ENCODE peak calls at places on chromosomes 7 and 10, in five cellular contexts. P is adrenal gland, S is AG04450, V is IMR-90, R is pancreas. M is an unnamed sample.

GRCh38 chr7:73547841-73548240 is 9.6 kb downstream of the BCL7B start:
- DNase-seq in R (no peak), V (no peak), S (no peak), P (no peak), M (no peak)

GRCh38 chr7:159281573-159281972 is 136.9 kb upstream of the VIPR2 start:
- DNase-seq in R (no peak), V (no peak), P (no peak), S (no peak), M (no peak)

GRCh38 chr7:33511735-33512134 is 382.4 kb downstream of the BBS9 start:
- DNase-seq in P (no peak), R (no peak), S (no peak), V (no peak), M (no peak)

GRCh38 chr10:130190065-130190736 is 54.0 kb downstream of the GLRX3 start:
- DNase-seq in V (peak; percentile 75), R (peak; percentile 99), S (peak; percentile 51), P (peak; percentile 92), M (peak; percentile 82)

GRCh38 chr10:86960003-86960862 is 1.8 kb downstream of the SNCG start:
- DNase-seq in V (peak; percentile 65), S (no peak), R (peak; percentile 63), P (peak; percentile 78), M (peak; percentile 57)

GRCh38 chr10:624605-625334 is 64.7 kb downstream of the DIP2C start:
- DNase-seq in V (peak; percentile 85), R (peak; percentile 77), S (peak; percentile 57), P (peak; percentile 92), M (peak; percentile 88)

GRCh38 chr7:100556541-100556940 is 17.2 kb downstream of the SAP25 start:
- DNase-seq in R (no peak), V (peak; percentile 58), S (no peak), P (peak; percentile 71), M (no peak)

GRCh38 chr7:46162582-46162981 is 241.5 kb upstream of the IGFBP3 start:
- DNase-seq in S (no peak), R (no peak), P (no peak), V (peak; percentile 62), M (no peak)

GRCh38 chr7:76424413-76425111 is at the start of gene ZP3:
- DNase-seq in V (no peak), S (no peak), R (peak; percentile 17), P (no peak), M (no peak)

GRCh38 chr7:56051053-56051338 is 248 bp downstream of the PSPH start:
- DNase-seq in V (no peak), R (no peak), S (no peak), P (no peak), M (no peak)

GRCh38 chr10:85934586-85934985 is 432.0 kb downstream of the GRID1 start:
- DNase-seq in R (no peak), P (no peak), S (no peak), V (no peak), M (no peak)

GRCh38 chr7:107090452-107090851 is 45.9 kb downstream of the PRKAR2B start:
- DNase-seq in R (no peak), P (no peak), S (no peak), V (no peak), M (no peak)

GRCh38 chr7:139568813-139569490 is 45.5 kb downstream of the CLEC2L start:
- DNase-seq in S (no peak), R (peak; percentile 18), P (peak; percentile 36), V (no peak), M (no peak)

GRCh38 chr7:512541-513311 is 6.9 kb downstream of the PDGFA start:
- DNase-seq in P (no peak), R (peak; percentile 87), V (no peak), S (no peak), M (no peak)

GRCh38 chr7:20697351-20697750 is 81.9 kb downstream of the ABCB5 start:
- DNase-seq in P (no peak), S (no peak), R (no peak), V (no peak), M (no peak)

GRCh38 chr10:29688230-29688634 is 53.5 kb upstream of the SVIL start:
- DNase-seq in R (no peak), V (no peak), S (no peak), P (no peak), M (no peak)

GRCh38 chr7:40221836-40222235 is 87.0 kb downstream of the SUGCT start:
- DNase-seq in P (no peak), V (peak; percentile 92), R (no peak), S (peak; percentile 70), M (peak; percentile 85)

GRCh38 chr7:129741743-129742213 is 130.3 kb downstream of the NRF1 start:
- DNase-seq in P (no peak), V (no peak), S (no peak), R (no peak), M (no peak)

GRCh38 chr10:86068532-86069337 is 297.9 kb downstream of the GRID1 start:
- DNase-seq in S (no peak), R (no peak), V (no peak), P (peak; percentile 30), M (peak; percentile 18)

DNA sequence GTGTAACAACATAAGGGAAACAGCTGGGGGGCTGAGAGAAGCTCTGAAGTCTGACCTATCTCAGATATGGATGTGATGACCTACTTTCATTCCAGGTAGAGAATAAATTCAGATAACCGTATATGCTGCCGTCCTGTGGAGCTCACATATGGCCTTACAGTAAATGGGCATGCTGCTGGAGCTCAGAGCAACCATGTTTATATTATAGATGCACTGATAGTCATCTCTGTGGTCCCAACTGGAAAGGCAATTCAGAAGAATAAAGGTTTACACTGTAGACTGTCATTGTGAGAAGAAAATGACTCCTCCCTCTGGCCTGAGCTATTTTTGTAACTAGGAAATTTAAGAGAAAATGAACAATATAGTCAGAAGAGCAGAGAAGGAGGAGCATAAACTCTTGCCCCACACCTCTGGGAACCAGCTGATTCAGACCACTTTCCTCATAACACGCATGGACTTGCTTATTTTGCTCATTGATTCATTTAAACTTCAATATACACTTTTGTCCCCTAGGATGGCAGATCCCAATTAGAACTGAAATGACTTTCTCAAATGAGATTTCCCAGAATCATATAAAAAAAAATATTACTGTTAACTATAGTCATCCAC is 69.9 kb upstream of the NXPH1 start:
- DNase-seq in P (no peak), V (no peak), R (no peak), S (no peak), M (no peak)
- H3K4me3 ChIP-seq in P (no peak overlapping the region), V (no peak overlapping the region), R (no peak overlapping the region), S (no peak overlapping the region), M (no peak overlapping the region)

GRCh38 chr7:90622670-90623069 is 26.5 kb downstream of the CDK14 start:
- DNase-seq in S (no peak), R (no peak), V (no peak), P (no peak), M (no peak)

GRCh38 chr7:90624128-90624980 is 28.2 kb downstream of the CDK14 start:
- DNase-seq in S (no peak), V (peak; percentile 36), R (no peak), P (no peak), M (peak; percentile 12)

GRCh38 chr7:90621130-90621891 is 25.2 kb downstream of the CDK14 start:
- DNase-seq in R (no peak), S (no peak), V (no peak), P (no peak), M (no peak)

GRCh38 chr7:90618880-90619279 is 22.8 kb downstream of the CDK14 start:
- DNase-seq in P (no peak), R (no peak), S (no peak), V (no peak), M (no peak)

DNA sequence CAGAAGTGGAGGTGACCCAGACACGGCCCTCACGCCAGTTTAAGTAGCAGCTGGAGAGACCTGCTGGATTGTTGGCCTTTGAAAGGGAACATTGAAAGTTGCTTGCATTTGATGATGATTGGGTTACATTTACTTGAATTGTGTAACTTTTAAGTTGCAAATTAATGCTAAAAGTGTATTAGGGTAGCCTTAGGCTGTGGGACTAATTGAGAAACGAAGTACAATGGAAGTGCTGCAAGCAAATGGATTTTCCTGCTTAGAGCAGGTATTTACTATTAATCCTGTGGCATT is 25.7 kb downstream of the CDK14 start:
- DNase-seq in S (no peak), R (no peak), P (no peak), V (no peak), M (no peak)
- H3K27ac ChIP-seq in S (no peak overlapping the region), R (no peak overlapping the region), P (no peak overlapping the region), V (no peak overlapping the region), M (no peak overlapping the region)

GRCh38 chr7:5397657-5398237 is 25.9 kb downstream of the TNRC18 start:
- DNase-seq in V (no peak), S (no peak), R (no peak), P (no peak), M (no peak)

GRCh38 chr7:5396999-5397656 is 26.5 kb downstream of the TNRC18 start:
- DNase-seq in V (peak; percentile 89), S (peak; percentile 57), P (peak; percentile 89), R (peak; percentile 69), M (no peak)

GRCh38 chr7:5395246-5395645 is 28.4 kb downstream of the TNRC18 start:
- DNase-seq in P (no peak), V (no peak), S (no peak), R (no peak), M (no peak)

GRCh38 chr7:5394264-5395105 is 29.1 kb downstream of the TNRC18 start:
- DNase-seq in P (no peak), R (no peak), V (no peak), S (no peak), M (no peak)

GRCh38 chr7:5396542-5396941 is 27.1 kb downstream of the TNRC18 start:
- DNase-seq in S (no peak), R (no peak), V (no peak), P (peak; percentile 58), M (no peak)
- H3K4me3 ChIP-seq in S (peak overlapping the region; percentile 32), R (no peak overlapping the region), V (peak overlapping the region; percentile 17), P (peak overlapping the region; percentile 36), M (no peak overlapping the region)

DNA sequence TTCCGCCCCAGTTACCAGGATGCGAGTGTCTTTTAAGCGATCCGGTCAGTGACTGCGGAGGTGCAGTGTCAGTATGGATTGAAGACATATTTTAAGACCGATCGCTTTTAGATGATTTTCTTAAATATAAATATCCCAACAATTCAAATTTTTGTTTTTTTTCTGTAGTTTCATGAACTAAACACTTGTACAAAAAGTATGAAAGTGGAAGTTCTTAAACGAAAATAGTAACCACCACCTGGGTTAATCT is 858 bp downstream of the COMMD3 start:
- DNase-seq in V (no peak), P (no peak), S (no peak), R (no peak), M (no peak)
- H3K27ac ChIP-seq in V (peak overlapping the region; percentile 93), P (peak overlapping the region; percentile 90), S (peak overlapping the region; percentile 89), R (peak overlapping the region; percentile 97), M (peak overlapping the region; percentile 41)

GRCh38 chr10:49645417-49646255 is 31.8 kb downstream of the CHAT start:
- DNase-seq in P (no peak), V (no peak), S (no peak), R (no peak), M (no peak)

GRCh38 chr10:49647985-49648795 is 31.3 kb upstream of the C10orf53 start:
- DNase-seq in V (no peak), S (no peak), P (peak; percentile 21), R (no peak), M (peak; percentile 26)

GRCh38 chr10:49646256-49646870 is 32.5 kb downstream of the CHAT start:
- DNase-seq in R (no peak), P (peak; percentile 28), V (no peak), S (no peak), M (peak; percentile 34)

GRCh38 chr10:49649294-49649693 is 30.2 kb upstream of the C10orf53 start:
- DNase-seq in V (no peak), S (no peak), P (peak; percentile 31), R (no peak), M (peak; percentile 34)

GRCh38 chr10:49647554-49647953 is 31.9 kb upstream of the C10orf53 start:
- DNase-seq in V (no peak), R (no peak), P (peak; percentile 9), S (no peak), M (no peak)
- H3K4me3 ChIP-seq in V (no peak overlapping the region), R (no peak overlapping the region), P (no peak overlapping the region), S (no peak overlapping the region), M (no peak overlapping the region)

M was measured in SJSA1.